ENCODE peak calls at places on chromosomes 2 and 18, in eight cellular contexts. One of them, this sample, is unnamed.

GRCh38 chr2:185147361-185147760 is 549.0 kb downstream of the ZNF804A start:
- DNase-seq in frontal cortex: no peak
- DNase-seq in stimulated activated CD4-positive, alpha-beta T cell treated with anti-CD3 and anti-CD28 coated beads, TNF-alpha, amount 100 ng/mL, for 48 hours: no peak
- DNase-seq in cardiac fibroblast: no peak
- DNase-seq in stimulated activated naive CD4-positive, alpha-beta T cell: no peak
- DNase-seq in WTC11: no peak
- DNase-seq in foreskin fibroblast: no peak
- DNase-seq in stomach: no peak
- DNase-seq in this sample: no peak

GRCh38 chr2:11949732-11950503 is 203.5 kb downstream of the LPIN1 start:
- DNase-seq in WTC11: no peak
- DNase-seq in frontal cortex: no peak
- DNase-seq in stimulated activated CD4-positive, alpha-beta T cell treated with anti-CD3 and anti-CD28 coated beads, TNF-alpha, amount 100 ng/mL, for 48 hours: no peak
- DNase-seq in stimulated activated naive CD4-positive, alpha-beta T cell: no peak
- DNase-seq in foreskin fibroblast: peak; percentile 11
- DNase-seq in cardiac fibroblast: peak; percentile 35
- DNase-seq in stomach: no peak
- DNase-seq in this sample: no peak

GRCh38 chr2:127618551-127618950 is 27.4 kb upstream of the GPR17 start:
- DNase-seq in stomach: peak; percentile 5
- DNase-seq in WTC11: no peak
- DNase-seq in foreskin fibroblast: no peak
- DNase-seq in stimulated activated CD4-positive, alpha-beta T cell treated with anti-CD3 and anti-CD28 coated beads, TNF-alpha, amount 100 ng/mL, for 48 hours: no peak
- DNase-seq in frontal cortex: peak; percentile 19
- DNase-seq in cardiac fibroblast: no peak
- DNase-seq in stimulated activated naive CD4-positive, alpha-beta T cell: no peak
- DNase-seq in this sample: no peak

GRCh38 chr18:9535430-9535972 is 60.2 kb downstream of the RALBP1 start:
- DNase-seq in stimulated activated naive CD4-positive, alpha-beta T cell: no peak
- DNase-seq in frontal cortex: peak; percentile 37
- DNase-seq in cardiac fibroblast: peak; percentile 76
- DNase-seq in stomach: no peak
- DNase-seq in foreskin fibroblast: peak; percentile 97
- DNase-seq in WTC11: no peak
- DNase-seq in stimulated activated CD4-positive, alpha-beta T cell treated with anti-CD3 and anti-CD28 coated beads, TNF-alpha, amount 100 ng/mL, for 48 hours: no peak
- DNase-seq in this sample: peak; percentile 46

GRCh38 chr18:11849845-11850747 is 1.1 kb upstream of the CHMP1B start:
- DNase-seq in WTC11: no peak
- DNase-seq in stimulated activated naive CD4-positive, alpha-beta T cell: peak; percentile 56
- DNase-seq in cardiac fibroblast: peak; percentile 94
- DNase-seq in foreskin fibroblast: peak; percentile 77
- DNase-seq in frontal cortex: no peak
- DNase-seq in stomach: peak; percentile 63
- DNase-seq in stimulated activated CD4-positive, alpha-beta T cell treated with anti-CD3 and anti-CD28 coated beads, TNF-alpha, amount 100 ng/mL, for 48 hours: peak; percentile 31
- DNase-seq in this sample: peak; percentile 95

GRCh38 chr2:77566582-77566981 is 44.4 kb upstream of the LRRTM4 start:
- DNase-seq in stomach: no peak
- DNase-seq in stimulated activated naive CD4-positive, alpha-beta T cell: no peak
- DNase-seq in stimulated activated CD4-positive, alpha-beta T cell treated with anti-CD3 and anti-CD28 coated beads, TNF-alpha, amount 100 ng/mL, for 48 hours: no peak
- DNase-seq in cardiac fibroblast: no peak
- DNase-seq in frontal cortex: no peak
- DNase-seq in WTC11: no peak
- DNase-seq in foreskin fibroblast: no peak
- DNase-seq in this sample: no peak

GRCh38 chr2:219426068-219426443 is 7.9 kb downstream of the DES start:
- DNase-seq in foreskin fibroblast: no peak
- DNase-seq in stimulated activated naive CD4-positive, alpha-beta T cell: no peak
- DNase-seq in frontal cortex: no peak
- DNase-seq in stimulated activated CD4-positive, alpha-beta T cell treated with anti-CD3 and anti-CD28 coated beads, TNF-alpha, amount 100 ng/mL, for 48 hours: no peak
- DNase-seq in cardiac fibroblast: no peak
- DNase-seq in stomach: no peak
- DNase-seq in WTC11: no peak
- DNase-seq in this sample: no peak

GRCh38 chr2:12334289-12335003 is 382.3 kb upstream of the TRIB2 start:
- DNase-seq in foreskin fibroblast: peak; percentile 25
- DNase-seq in frontal cortex: no peak
- DNase-seq in stimulated activated CD4-positive, alpha-beta T cell treated with anti-CD3 and anti-CD28 coated beads, TNF-alpha, amount 100 ng/mL, for 48 hours: no peak
- DNase-seq in stomach: no peak
- DNase-seq in WTC11: no peak
- DNase-seq in cardiac fibroblast: no peak
- DNase-seq in stimulated activated naive CD4-positive, alpha-beta T cell: peak; percentile 58
- DNase-seq in this sample: no peak

GRCh38 chr2:138649571-138649970 is 130.6 kb downstream of the NXPH2 start:
- DNase-seq in frontal cortex: no peak
- DNase-seq in cardiac fibroblast: no peak
- DNase-seq in WTC11: no peak
- DNase-seq in stomach: no peak
- DNase-seq in stimulated activated CD4-positive, alpha-beta T cell treated with anti-CD3 and anti-CD28 coated beads, TNF-alpha, amount 100 ng/mL, for 48 hours: no peak
- DNase-seq in foreskin fibroblast: no peak
- DNase-seq in stimulated activated naive CD4-positive, alpha-beta T cell: no peak
- DNase-seq in this sample: no peak

GRCh38 chr18:61893304-61893970 is 630 bp upstream of the RNF152 start:
- DNase-seq in cardiac fibroblast: peak; percentile 56
- DNase-seq in stimulated activated CD4-positive, alpha-beta T cell treated with anti-CD3 and anti-CD28 coated beads, TNF-alpha, amount 100 ng/mL, for 48 hours: no peak
- DNase-seq in foreskin fibroblast: peak; percentile 89
- DNase-seq in WTC11: peak; percentile 48
- DNase-seq in stomach: peak; percentile 52
- DNase-seq in stimulated activated naive CD4-positive, alpha-beta T cell: no peak
- DNase-seq in frontal cortex: peak; percentile 84
- DNase-seq in this sample: peak; percentile 28

GRCh38 chr2:70553584-70554337 is at the start of gene TGFA:
- DNase-seq in stimulated activated naive CD4-positive, alpha-beta T cell: peak; percentile 73
- DNase-seq in cardiac fibroblast: peak; percentile 15
- DNase-seq in foreskin fibroblast: peak; percentile 65
- DNase-seq in WTC11: peak; percentile 87
- DNase-seq in stimulated activated CD4-positive, alpha-beta T cell treated with anti-CD3 and anti-CD28 coated beads, TNF-alpha, amount 100 ng/mL, for 48 hours: peak; percentile 42
- DNase-seq in stomach: peak; percentile 86
- DNase-seq in frontal cortex: peak; percentile 76
- DNase-seq in this sample: peak; percentile 36

GRCh38 chr2:71791051-71791450 is 337.7 kb downstream of the DYSF start:
- DNase-seq in cardiac fibroblast: no peak
- DNase-seq in stimulated activated CD4-positive, alpha-beta T cell treated with anti-CD3 and anti-CD28 coated beads, TNF-alpha, amount 100 ng/mL, for 48 hours: no peak
- DNase-seq in foreskin fibroblast: no peak
- DNase-seq in frontal cortex: no peak
- DNase-seq in stomach: no peak
- DNase-seq in WTC11: no peak
- DNase-seq in stimulated activated naive CD4-positive, alpha-beta T cell: no peak
- DNase-seq in this sample: peak; percentile 37

GRCh38 chr18:12991839-12992216 is 666 bp downstream of the CEP192 start:
- DNase-seq in stimulated activated naive CD4-positive, alpha-beta T cell: peak; percentile 28
- DNase-seq in WTC11: no peak
- DNase-seq in cardiac fibroblast: no peak
- DNase-seq in foreskin fibroblast: no peak
- DNase-seq in stimulated activated CD4-positive, alpha-beta T cell treated with anti-CD3 and anti-CD28 coated beads, TNF-alpha, amount 100 ng/mL, for 48 hours: no peak
- DNase-seq in stomach: no peak
- DNase-seq in frontal cortex: no peak
- DNase-seq in this sample: no peak

GRCh38 chr2:240956161-240956934 is 42.1 kb upstream of the SNED1 start:
- DNase-seq in stimulated activated naive CD4-positive, alpha-beta T cell: no peak
- DNase-seq in WTC11: no peak
- DNase-seq in foreskin fibroblast: peak; percentile 62
- DNase-seq in stimulated activated CD4-positive, alpha-beta T cell treated with anti-CD3 and anti-CD28 coated beads, TNF-alpha, amount 100 ng/mL, for 48 hours: no peak
- DNase-seq in cardiac fibroblast: no peak
- DNase-seq in stomach: peak; percentile 19
- DNase-seq in frontal cortex: peak; percentile 12
- DNase-seq in this sample: peak; percentile 12

GRCh38 chr2:233034-233433 is 30.8 kb downstream of the SH3YL1 start:
- DNase-seq in stimulated activated naive CD4-positive, alpha-beta T cell: no peak
- DNase-seq in frontal cortex: no peak
- DNase-seq in WTC11: peak; percentile 56
- DNase-seq in stimulated activated CD4-positive, alpha-beta T cell treated with anti-CD3 and anti-CD28 coated beads, TNF-alpha, amount 100 ng/mL, for 48 hours: no peak
- DNase-seq in cardiac fibroblast: no peak
- DNase-seq in foreskin fibroblast: no peak
- DNase-seq in stomach: no peak
- DNase-seq in this sample: no peak

GRCh38 chr2:226585130-226585561 is 214.5 kb downstream of the IRS1 start:
- DNase-seq in stimulated activated CD4-positive, alpha-beta T cell treated with anti-CD3 and anti-CD28 coated beads, TNF-alpha, amount 100 ng/mL, for 48 hours: no peak
- DNase-seq in foreskin fibroblast: no peak
- DNase-seq in WTC11: no peak
- DNase-seq in stimulated activated naive CD4-positive, alpha-beta T cell: no peak
- DNase-seq in cardiac fibroblast: no peak
- DNase-seq in stomach: no peak
- DNase-seq in frontal cortex: no peak
- DNase-seq in this sample: no peak

GRCh38 chr2:25169073-25169470 is 692 bp upstream of the POMC start:
- DNase-seq in stimulated activated naive CD4-positive, alpha-beta T cell: no peak
- DNase-seq in stimulated activated CD4-positive, alpha-beta T cell treated with anti-CD3 and anti-CD28 coated beads, TNF-alpha, amount 100 ng/mL, for 48 hours: no peak
- DNase-seq in cardiac fibroblast: no peak
- DNase-seq in frontal cortex: no peak
- DNase-seq in stomach: no peak
- DNase-seq in WTC11: no peak
- DNase-seq in foreskin fibroblast: no peak
- DNase-seq in this sample: no peak

GRCh38 chr18:2657788-2658458 is 2.4 kb downstream of the SMCHD1 start:
- DNase-seq in stimulated activated naive CD4-positive, alpha-beta T cell: no peak
- DNase-seq in stomach: no peak
- DNase-seq in foreskin fibroblast: peak; percentile 78
- DNase-seq in frontal cortex: no peak
- DNase-seq in WTC11: no peak
- DNase-seq in stimulated activated CD4-positive, alpha-beta T cell treated with anti-CD3 and anti-CD28 coated beads, TNF-alpha, amount 100 ng/mL, for 48 hours: no peak
- DNase-seq in cardiac fibroblast: peak; percentile 80
- DNase-seq in this sample: no peak

GRCh38 chr2:218289639-218290315 is 2.5 kb downstream of the TMBIM1 start:
- DNase-seq in stimulated activated naive CD4-positive, alpha-beta T cell: no peak
- DNase-seq in cardiac fibroblast: peak; percentile 71
- DNase-seq in WTC11: no peak
- DNase-seq in stimulated activated CD4-positive, alpha-beta T cell treated with anti-CD3 and anti-CD28 coated beads, TNF-alpha, amount 100 ng/mL, for 48 hours: no peak
- DNase-seq in stomach: no peak
- DNase-seq in foreskin fibroblast: peak; percentile 69
- DNase-seq in frontal cortex: no peak
- DNase-seq in this sample: peak; percentile 65